ENCODE peak calls at places on chromosomes 6 and 20, in four cellular contexts. I is activated T-cell treated with anti-CD3 and anti-CD28 coated beads, Interleukin-2, amount 50 U/mL, for 4 hours; Z is neural crest cell; B is uterus. U is an unnamed sample.

GRCh38 chr20:60266184-60266823 is 308.1 kb downstream of the CDH26 start:
- DNase-seq in I (no peak), Z (no peak), B (no peak), U (no peak)

GRCh38 chr20:16392346-16392745 is 180.9 kb downstream of the KIF16B start:
- DNase-seq in I (no peak), Z (no peak), B (no peak), U (no peak)

GRCh38 chr6:132960720-132961119 is 146.4 kb downstream of the RPS12 start:
- DNase-seq in I (no peak), Z (no peak), B (no peak), U (no peak)

GRCh38 chr20:42161228-42161829 is 543.2 kb upstream of the CHD6 start:
- DNase-seq in I (no peak), Z (no peak), B (no peak), U (no peak)

GRCh38 chr6:149864578-149865535 is 698 bp upstream of the LRP11 start:
- DNase-seq in I (peak; percentile 11), Z (peak; percentile 20), B (no peak), U (peak; percentile 39)

GRCh38 chr20:32457476-32457986 is 99.4 kb downstream of the ASXL1 start:
- DNase-seq in I (no peak), Z (peak; percentile 85), B (peak; percentile 65), U (peak; percentile 87)

GRCh38 chr6:149132336-149132735 is 185.2 kb upstream of the TAB2 start:
- DNase-seq in I (no peak), Z (no peak), B (no peak), U (no peak)

GRCh38 chr6:125004198-125004597 is 42.0 kb downstream of the RNF217 start:
- DNase-seq in I (no peak), Z (no peak), B (no peak), U (no peak)

GRCh38 chr6:16256781-16257180 is 18.4 kb downstream of the GMPR start:
- DNase-seq in I (no peak), Z (no peak), B (no peak), U (no peak)

GRCh38 chr6:5626727-5627426 is 365.6 kb downstream of the FARS2 start:
- DNase-seq in I (no peak), Z (no peak), B (no peak), U (no peak)

GRCh38 chr20:41657655-41658054 is 39.5 kb upstream of the CHD6 start:
- DNase-seq in I (no peak), Z (no peak), B (no peak), U (no peak)

GRCh38 chr6:3478341-3478740 is 21.5 kb upstream of the SLC22A23 start:
- DNase-seq in I (no peak), Z (no peak), B (no peak), U (no peak)